ENCODE peak calls at places on chromosomes 1 and 21, in five cellular contexts. O, R, V, W and G are unnamed samples.

GRCh38 chr1:119181236-119181635 is 40.8 kb upstream of the WARS2 start:
- DNase-seq in O (no peak), R (no peak), V (no peak), W (no peak), G (no peak)

GRCh38 chr1:173095632-173096031 is 44.9 kb upstream of the TNFSF18 start:
- DNase-seq in O (no peak), R (no peak), V (no peak), W (no peak), G (no peak)

GRCh38 chr1:201266774-201267173 is 16.5 kb upstream of the PKP1 start:
- DNase-seq in O (no peak), R (peak), V (peak), W (no peak), G (no peak)

GRCh38 chr1:10663668-10664035 is 132.8 kb downstream of the CASZ1 start:
- DNase-seq in O (no peak), R (no peak), V (peak), W (no peak), G (peak)

GRCh38 chr21:29300547-29301138 is 1.9 kb downstream of the BACH1 start:
- DNase-seq in O (no peak), R (no peak), V (no peak), W (peak), G (no peak)

GRCh38 chr1:180358649-180359048 is 128.6 kb downstream of the LHX4 start:
- DNase-seq in O (no peak), R (no peak), V (no peak), W (no peak), G (no peak)

GRCh38 chr1:69898403-69898947 is 306.9 kb downstream of the LRRC40 start:
- DNase-seq in O (no peak), R (no peak), V (no peak), W (no peak), G (no peak)

GRCh38 chr1:95233321-95233736 is 681 bp upstream of the RWDD3 start:
- DNase-seq in O (no peak), R (no peak), V (peak), W (no peak), G (peak)

GRCh38 chr1:44775930-44776748 is 799 bp downstream of the RPS8 start:
- DNase-seq in O (no peak), R (no peak), V (no peak), W (no peak), G (no peak)

GRCh38 chr1:185585770-185586169 is 148.4 kb upstream of the HMCN1 start:
- DNase-seq in O (no peak), R (no peak), V (no peak), W (no peak), G (no peak)

GRCh38 chr1:208544058-208544457 is 299.9 kb upstream of the PLXNA2 start:
- DNase-seq in O (peak), R (no peak), V (no peak), W (no peak), G (no peak)

GRCh38 chr1:79603862-79604261 is 597.3 kb upstream of the ADGRL4 start:
- DNase-seq in O (no peak), R (no peak), V (no peak), W (no peak), G (no peak)

GRCh38 chr1:61993331-61993961 is 201.2 kb upstream of the L1TD1 start:
- DNase-seq in O (no peak), R (no peak), V (no peak), W (no peak), G (no peak)

GRCh38 chr1:77940921-77941570 is 37.8 kb downstream of the FUBP1 start:
- DNase-seq in O (no peak), R (no peak), V (no peak), W (no peak), G (no peak)
- TF ChIP-seq POLR2A in O (no peak), R (no peak), V (no peak), W (no peak), G (no peak)

GRCh38 chr1:107433635-107434378 is 293.0 kb downstream of the NTNG1 start:
- DNase-seq in O (no peak), R (no peak), V (no peak), W (no peak), G (no peak)
- H3K27ac ChIP-seq in O (no peak), R (no peak), V (no peak), W (no peak), G (no peak)

GRCh38 chr1:12490547-12491142 is 127.4 kb downstream of the DHRS3 start:
- DNase-seq in O (no peak), R (no peak), V (no peak), W (no peak), G (no peak)

GRCh38 chr1:12486401-12487005 is 131.5 kb downstream of the DHRS3 start:
- DNase-seq in O (no peak), R (no peak), V (no peak), W (no peak), G (peak)

GRCh38 chr1:12488666-12489354 is 129.2 kb downstream of the DHRS3 start:
- DNase-seq in O (no peak), R (no peak), V (no peak), W (no peak), G (no peak)

GRCh38 chr1:12485231-12486172 is 132.5 kb downstream of the DHRS3 start:
- DNase-seq in O (no peak), R (no peak), V (no peak), W (no peak), G (no peak)

DNA sequence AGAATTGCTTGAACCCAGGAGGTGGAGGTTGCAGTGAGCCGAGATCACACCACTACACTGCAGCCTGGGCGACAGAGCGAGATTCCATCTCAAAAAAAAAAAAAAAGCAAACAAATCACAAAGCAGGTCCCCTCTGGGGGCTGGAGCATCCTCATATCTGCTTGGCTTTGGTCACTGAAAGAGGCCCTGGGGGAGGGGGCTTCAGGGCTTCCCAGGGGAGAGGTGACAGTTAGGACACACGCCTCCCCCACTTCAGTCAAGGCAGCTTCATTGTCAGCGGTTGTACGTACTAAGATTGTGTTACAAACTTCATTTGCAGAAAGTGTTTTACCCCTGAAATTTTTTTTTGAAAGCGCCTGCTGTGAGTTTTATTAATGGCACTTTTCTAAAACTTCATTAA is 130.5 kb downstream of the DHRS3 start:
- DNase-seq in O (no peak), R (no peak), V (no peak), W (no peak), G (no peak)
- TF ChIP-seq POLR2AphosphoS5 in O (no peak), R (no peak), V (no peak), W (no peak), G (no peak)

DNA sequence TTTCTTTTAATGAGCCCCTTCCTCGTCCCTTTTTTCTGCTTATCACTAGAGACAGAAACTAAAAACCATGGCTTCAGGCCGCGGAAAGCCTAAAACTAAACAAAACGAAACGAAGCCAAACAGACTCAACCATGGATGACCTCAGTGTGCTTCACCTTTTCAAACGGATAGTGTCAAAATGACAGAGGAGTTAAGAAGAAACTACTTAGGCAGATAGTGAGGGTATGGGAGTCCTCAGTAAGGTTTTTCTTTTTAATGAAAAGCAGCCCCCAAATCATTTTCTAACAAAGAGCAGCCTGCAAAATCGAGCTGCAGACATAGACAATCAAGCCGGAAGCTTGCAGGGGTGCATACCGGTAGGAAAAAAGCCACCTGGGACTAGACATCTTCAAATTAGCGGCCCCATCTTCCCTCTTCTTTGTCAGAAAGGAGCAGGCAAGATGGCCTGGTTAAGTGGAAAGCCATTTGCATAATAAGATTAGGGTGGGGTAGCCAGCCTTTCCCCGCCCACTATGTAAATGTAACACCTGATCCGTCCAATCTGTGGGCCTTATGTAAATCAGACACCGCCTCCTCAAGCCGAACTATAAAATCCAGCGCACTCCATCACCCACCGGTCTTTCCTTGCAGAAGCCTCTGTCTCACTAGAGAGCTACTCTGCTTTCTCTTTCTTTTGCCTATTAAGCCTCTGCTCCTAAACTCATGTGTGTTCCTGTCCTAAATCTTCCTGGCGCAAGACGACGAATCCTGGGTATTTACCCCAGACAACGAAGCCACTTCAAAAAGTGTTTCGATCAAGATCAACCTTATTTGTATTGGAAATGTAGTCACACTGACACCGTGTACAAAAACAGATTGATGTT is 6.2 kb upstream of the ERO1B start:
- DNase-seq in O (no peak), R (no peak), V (no peak), W (no peak), G (peak)
- TF ChIP-seq POLR2A in O (no peak), R (no peak), V (no peak), W (no peak), G (peak)

GRCh38 chr1:109793089-109793485 is 29.4 kb upstream of the EPS8L3 start:
- DNase-seq in O (no peak), R (peak), V (peak), W (no peak), G (peak)

GRCh38 chr1:109793486-109794318 is 30.0 kb upstream of the EPS8L3 start:
- DNase-seq in O (no peak), R (peak), V (peak), W (no peak), G (peak)

GRCh38 chr1:109796484-109797305 is 33.0 kb upstream of the EPS8L3 start:
- DNase-seq in O (no peak), R (peak), V (peak), W (no peak), G (no peak)

GRCh38 chr1:109792056-109792831 is 28.5 kb upstream of the EPS8L3 start:
- DNase-seq in O (no peak), R (peak), V (peak), W (no peak), G (peak)

GRCh38 chr1:109794319-109795132 is 30.8 kb upstream of the EPS8L3 start:
- DNase-seq in O (no peak), R (peak), V (peak), W (no peak), G (no peak)
- H3K27ac ChIP-seq in O (peak), R (peak), V (peak), W (no peak), G (no peak)

GRCh38 chr1:88982055-88982454 is 10.4 kb downstream of the KYAT3 start:
- DNase-seq in O (no peak), R (no peak), V (no peak), W (no peak), G (no peak)

GRCh38 chr1:88979749-88980116 is 12.7 kb downstream of the KYAT3 start:
- DNase-seq in O (no peak), R (no peak), V (no peak), W (no peak), G (no peak)

GRCh38 chr1:88980918-88981317 is 11.5 kb downstream of the KYAT3 start:
- DNase-seq in O (no peak), R (no peak), V (no peak), W (no peak), G (no peak)

GRCh38 chr1:88976235-88976634 is 16.2 kb downstream of the KYAT3 start:
- DNase-seq in O (no peak), R (no peak), V (no peak), W (no peak), G (no peak)

GRCh38 chr1:88979054-88979748 is 13.2 kb downstream of the KYAT3 start:
- DNase-seq in O (no peak), R (no peak), V (no peak), W (no peak), G (no peak)
- TF ChIP-seq POLR2AphosphoS5 in O (no peak), R (no peak), V (no peak), W (no peak), G (no peak)

GRCh38 chr1:192545781-192546521 is 29.6 kb upstream of the RGS1 start:
- DNase-seq in O (no peak), R (no peak), V (no peak), W (peak), G (no peak)
- TF ChIP-seq POLR2A in O (no peak), R (no peak), V (no peak), W (peak), G (no peak)